ENCODE peak calls at places on chromosomes 11 and 22, in ten cellular contexts. Q is amniotic stem cell; H is stimulated activated naive CD4-positive, alpha-beta T cell treated with Interleukin-2 at 50 U/mL for 16 hours; P is NB4; R is neural crest cell; M is HCEC 1CT; K is HFFc6; B is activated T-cell treated with anti-CD3 and anti-CD28 coated beads, Interleukin-2, amount 50 U/mL, for 72 hours; O is T-helper 9 cell; L is EH. N is an unnamed sample.

GRCh38 chr22:46969491-46969890 is 207.0 kb downstream of the TBC1D22A start:
- DNase-seq in Q (no peak), P (peak), R (no peak), L (no peak), H (peak), B (peak), M (no peak), O (no peak), K (no peak), N (no peak)

GRCh38 chr11:23797624-23798419 is 699.0 kb upstream of the LUZP2 start:
- DNase-seq in K (no peak), H (no peak), R (no peak), M (no peak), O (no peak), P (no peak), B (no peak), Q (no peak), L (no peak), N (no peak)

GRCh38 chr22:36397081-36397766 is 9.5 kb upstream of the MYH9 start:
- DNase-seq in K (peak), M (peak), H (no peak), L (peak), P (no peak), Q (no peak), R (no peak), O (no peak), B (no peak), N (no peak)

GRCh38 chr11:70661763-70662501 is 263.6 kb downstream of the CTTN start:
- DNase-seq in M (peak), K (peak), L (peak), R (peak), Q (no peak), P (no peak), H (no peak), O (no peak), B (no peak), N (no peak)

GRCh38 chr22:36585841-36586240 is 56.9 kb upstream of the EIF3D start:
- DNase-seq in P (no peak), L (peak), R (no peak), O (no peak), M (no peak), B (no peak), Q (no peak), H (no peak), K (peak), N (peak)

GRCh38 chr22:44391481-44392445 is 79.0 kb upstream of the SHISAL1 start:
- DNase-seq in O (no peak), R (no peak), P (no peak), Q (no peak), L (no peak), B (no peak), H (no peak), K (no peak), M (no peak), N (peak)

GRCh38 chr11:74739546-74740270 is 8.5 kb upstream of the CHRDL2 start:
- DNase-seq in Q (peak), O (peak), R (peak), M (peak), K (peak), H (peak), P (peak), B (no peak), L (peak), N (no peak)

GRCh38 chr11:69700278-69701140 is 3.3 kb downstream of the FGF19 start:
- DNase-seq in H (no peak), P (no peak), O (no peak), L (peak), B (no peak), K (peak), R (no peak), Q (no peak), M (peak), N (peak)

GRCh38 chr11:131356201-131356600 is 14.2 kb upstream of the NTM start:
- DNase-seq in Q (no peak), L (peak), B (no peak), M (no peak), P (no peak), R (no peak), H (no peak), O (no peak), K (peak), N (no peak)

GRCh38 chr11:109590782-109591181 is 168.8 kb downstream of the C11orf87 start:
- DNase-seq in H (no peak), Q (no peak), R (no peak), O (no peak), M (no peak), K (no peak), P (no peak), L (no peak), B (no peak), N (no peak)

GRCh38 chr11:60214386-60214785 is 28.6 kb downstream of the MS4A4E start:
- DNase-seq in B (no peak), Q (no peak), O (no peak), H (no peak), K (no peak), R (no peak), L (no peak), M (no peak), P (no peak), N (no peak)

GRCh38 chr22:31106001-31106571 is 1.3 kb downstream of the SELENOM start:
- DNase-seq in O (no peak), H (no peak), L (peak), K (peak), B (no peak), Q (no peak), P (no peak), R (no peak), M (peak), N (peak)

GRCh38 chr11:129314381-129314780 is 61.3 kb upstream of the BARX2 start:
- DNase-seq in M (no peak), B (no peak), Q (no peak), P (peak), L (no peak), O (no peak), H (no peak), R (no peak), K (no peak), N (no peak)

GRCh38 chr11:4680341-4680740 is 17.3 kb downstream of the OR51E2 start:
- DNase-seq in O (no peak), K (no peak), H (no peak), L (no peak), R (no peak), Q (no peak), M (no peak), P (no peak), B (no peak), N (no peak)

GRCh38 chr11:10379022-10379421 is 74.1 kb downstream of the ADM start:
- DNase-seq in M (no peak), L (no peak), B (no peak), H (no peak), P (peak), K (peak), O (no peak), Q (no peak), R (peak), N (no peak)

GRCh38 chr22:50545522-50546325 is at the start of gene KLHDC7B:
- DNase-seq in B (peak), Q (no peak), R (no peak), H (peak), O (no peak), L (peak), K (no peak), M (no peak), P (peak), N (peak)

GRCh38 chr11:67054851-67055523 is 1.7 kb upstream of the RHOD start:
- DNase-seq in Q (no peak), R (no peak), P (no peak), O (no peak), K (peak), H (peak), L (peak), M (peak), B (peak), N (peak)